ENCODE peak calls at places on chromosome 4, in six cellular contexts. L is thyroid gland, R is esophagus squamous epithelium, P is stomach, D is prostate gland, W is vagina. V is an unnamed sample.

GRCh38 chr4:98516042-98516440 is 142.4 kb downstream of the TSPAN5 start:
- DNase-seq in L (no peak), R (no peak), P (no peak), D (no peak), W (no peak), V (no peak)

GRCh38 chr4:6369511-6369910 is 99.9 kb downstream of the WFS1 start:
- DNase-seq in L (no peak), R (no peak), P (no peak), D (no peak), W (no peak), V (no peak)

GRCh38 chr4:99324978-99325377 is 3.8 kb upstream of the ADH1B start:
- DNase-seq in L (peak), R (no peak), P (peak), D (peak), W (no peak), V (no peak)

GRCh38 chr4:101288365-101289145 is 58.8 kb downstream of the PPP3CA start:
- DNase-seq in L (no peak), R (no peak), P (no peak), D (no peak), W (no peak), V (peak)

GRCh38 chr4:47287735-47288134 is 175.8 kb downstream of the COMMD8 start:
- DNase-seq in L (no peak), R (no peak), P (no peak), D (no peak), W (no peak), V (no peak)

GRCh38 chr4:123505077-123505456 is 108.5 kb downstream of the SPRY1 start:
- DNase-seq in L (no peak), R (no peak), P (peak), D (no peak), W (no peak), V (no peak)

GRCh38 chr4:26192921-26193894 is 127.6 kb upstream of the RBPJ start:
- DNase-seq in L (no peak), R (no peak), P (no peak), D (no peak), W (no peak), V (no peak)

GRCh38 chr4:77393981-77394380 is 211.6 kb upstream of the CXCL13 start:
- DNase-seq in L (no peak), R (no peak), P (no peak), D (no peak), W (no peak), V (no peak)

GRCh38 chr4:57763070-57763469 is 652.9 kb upstream of the IGFBP7 start:
- DNase-seq in L (no peak), R (no peak), P (no peak), D (no peak), W (no peak), V (peak)

GRCh38 chr4:81606796-81607550 is 135.3 kb upstream of the RASGEF1B start:
- DNase-seq in L (no peak), R (no peak), P (no peak), D (no peak), W (no peak), V (no peak)

GRCh38 chr4:69092190-69092589 is 4.1 kb upstream of the UGT2B7 start:
- DNase-seq in L (no peak), R (no peak), P (no peak), D (no peak), W (no peak), V (no peak)

GRCh38 chr4:531076-531475 is 32.1 kb downstream of the PIGG start:
- DNase-seq in L (no peak), R (no peak), P (no peak), D (no peak), W (no peak), V (no peak)

GRCh38 chr4:81635128-81635527 is 163.4 kb upstream of the RASGEF1B start:
- DNase-seq in L (no peak), R (no peak), P (no peak), D (no peak), W (no peak), V (no peak)

GRCh38 chr4:147518086-147518485 is 37.2 kb downstream of the EDNRA start:
- DNase-seq in L (no peak), R (no peak), P (no peak), D (no peak), W (no peak), V (no peak)

GRCh38 chr4:42008011-42008786 is 17.9 kb downstream of the SLC30A9 start:
- DNase-seq in L (no peak), R (no peak), P (no peak), D (no peak), W (no peak), V (no peak)

GRCh38 chr4:55347610-55348228 is 1.7 kb downstream of the SRD5A3 start:
- DNase-seq in L (no peak), R (no peak), P (no peak), D (no peak), W (no peak), V (peak)

GRCh38 chr4:120629546-120629945 is 293.0 kb downstream of the PRDM5 start:
- DNase-seq in L (no peak), R (no peak), P (no peak), D (no peak), W (no peak), V (no peak)

GRCh38 chr4:54439831-54440243 is 210.7 kb downstream of the PDGFRA start:
- DNase-seq in L (peak), R (no peak), P (no peak), D (no peak), W (peak), V (no peak)

GRCh38 chr4:7062816-7063215 is 5.0 kb downstream of the GRPEL1 start:
- DNase-seq in L (no peak), R (no peak), P (no peak), D (no peak), W (no peak), V (no peak)

GRCh38 chr4:106763044-106763443 is 273.1 kb downstream of the DKK2 start:
- DNase-seq in L (no peak), R (no peak), P (no peak), D (no peak), W (peak), V (no peak)

GRCh38 chr4:155540698-155541097 is 126.0 kb upstream of the GUCY1A1 start:
- DNase-seq in L (no peak), R (no peak), P (no peak), D (no peak), W (no peak), V (no peak)

GRCh38 chr4:148776944-148777343 is 334.7 kb upstream of the NR3C2 start:
- DNase-seq in L (peak), R (no peak), P (no peak), D (no peak), W (no peak), V (no peak)

GRCh38 chr4:10584042-10584441 is 100.5 kb downstream of the CLNK start:
- DNase-seq in L (peak), R (no peak), P (peak), D (no peak), W (no peak), V (no peak)

GRCh38 chr4:3442460-3442958 is 741 bp downstream of the HGFAC start:
- DNase-seq in L (no peak), R (no peak), P (no peak), D (no peak), W (no peak), V (no peak)

GRCh38 chr4:141133146-141134006 is at the start of gene RNF150:
- DNase-seq in L (peak), R (peak), P (peak), D (peak), W (peak), V (peak)
- TF ChIP-seq POLR2A in L (no peak), R (no peak), P (no peak), D (no peak), W (no peak), V (no peak)

GRCh38 chr4:38661371-38661770 is 2.6 kb upstream of the KLF3 start:
- DNase-seq in L (no peak), R (no peak), P (no peak), D (no peak), W (no peak), V (no peak)

GRCh38 chr4:38664704-38665401 is 854 bp downstream of the KLF3 start:
- DNase-seq in L (peak), R (no peak), P (peak), D (peak), W (no peak), V (peak)

GRCh38 chr4:38663801-38664703 is at the start of gene KLF3:
- DNase-seq in L (peak), R (peak), P (peak), D (peak), W (peak), V (peak)

GRCh38 chr4:38660838-38661237 is 3.2 kb upstream of the KLF3 start:
- DNase-seq in L (no peak), R (no peak), P (no peak), D (no peak), W (no peak), V (no peak)

GRCh38 chr4:38663021-38663800 is 788 bp upstream of the KLF3 start:
- DNase-seq in L (no peak), R (peak), P (peak), D (no peak), W (no peak), V (peak)
- TF ChIP-seq POLR2A in L (peak), R (peak), P (no peak), D (peak), W (no peak), V (no peak)

GRCh38 chr4:89110986-89111832 is at the start of gene TIGD2:
- DNase-seq in L (peak), R (peak), P (peak), D (peak), W (no peak), V (peak)
- TF ChIP-seq POLR2A in L (peak), R (peak), P (peak), D (peak), W (no peak), V (peak)

GRCh38 chr4:184473265-184473514 is 1.2 kb downstream of the IRF2 start:
- DNase-seq in L (no peak), R (no peak), P (no peak), D (no peak), W (no peak), V (no peak)

GRCh38 chr4:184475096-184475461 is 729 bp upstream of the IRF2 start:
- DNase-seq in L (peak), R (peak), P (peak), D (peak), W (peak), V (peak)

GRCh38 chr4:184472540-184473264 is 1.6 kb downstream of the IRF2 start:
- DNase-seq in L (peak), R (peak), P (peak), D (peak), W (no peak), V (peak)

GRCh38 chr4:184473515-184474260 is 662 bp downstream of the IRF2 start:
- DNase-seq in L (peak), R (no peak), P (peak), D (peak), W (no peak), V (peak)

DNA sequence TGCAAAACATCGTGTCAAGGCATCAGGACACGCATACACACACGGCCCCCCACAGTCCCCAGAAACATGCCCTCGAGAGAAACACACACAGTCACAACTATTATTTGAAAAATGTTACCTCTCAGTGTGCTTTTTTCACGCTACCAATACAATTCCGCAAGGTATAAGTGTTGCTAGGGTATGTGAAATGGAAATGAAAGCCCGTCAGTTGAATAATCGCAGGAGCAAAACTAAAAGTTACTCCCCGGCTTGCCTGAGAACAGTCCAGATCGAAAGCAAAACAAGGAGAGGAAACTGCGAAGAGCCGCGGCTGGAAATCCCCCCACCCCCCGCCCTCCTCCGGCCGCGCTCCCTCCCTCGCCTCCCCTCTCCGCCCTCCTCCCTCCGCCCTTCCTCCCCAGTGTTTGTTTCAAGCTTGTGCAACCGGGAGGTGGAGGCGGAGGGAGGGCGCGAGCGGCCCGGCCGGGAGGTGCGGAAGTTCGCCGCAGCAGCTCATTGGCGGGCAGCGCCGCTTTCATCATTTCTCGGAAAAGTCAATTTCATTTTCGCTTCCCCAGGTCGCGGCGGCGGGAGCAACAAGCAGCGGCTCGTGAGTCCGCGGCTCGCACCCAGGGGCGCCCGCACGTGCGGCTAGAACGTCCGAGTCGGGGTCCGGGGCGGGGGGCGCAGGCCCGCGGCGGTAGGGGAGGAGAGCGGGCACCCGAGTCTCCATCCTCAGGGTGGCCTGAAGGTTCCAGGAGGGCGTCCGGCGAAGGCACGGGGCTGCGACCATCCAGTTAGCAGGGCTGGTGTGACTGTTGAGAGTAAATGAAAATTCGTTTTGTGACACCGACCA is at the start of gene IRF2:
- DNase-seq in L (peak), R (peak), P (peak), D (peak), W (peak), V (peak)
- TF ChIP-seq POLR2A in L (no peak), R (peak), P (peak), D (peak), W (no peak), V (peak)

GRCh38 chr4:95216636-95217035 is 332.1 kb downstream of the UNC5C start:
- DNase-seq in L (no peak), R (no peak), P (no peak), D (no peak), W (no peak), V (no peak)

GRCh38 chr4:95215991-95216605 is 332.7 kb downstream of the UNC5C start:
- DNase-seq in L (no peak), R (no peak), P (no peak), D (no peak), W (no peak), V (no peak)

GRCh38 chr4:95220205-95221175 is 328.3 kb downstream of the UNC5C start:
- DNase-seq in L (no peak), R (no peak), P (no peak), D (no peak), W (no peak), V (no peak)

GRCh38 chr4:95217197-95217596 is 331.6 kb downstream of the UNC5C start:
- DNase-seq in L (no peak), R (no peak), P (no peak), D (no peak), W (no peak), V (no peak)

DNA sequence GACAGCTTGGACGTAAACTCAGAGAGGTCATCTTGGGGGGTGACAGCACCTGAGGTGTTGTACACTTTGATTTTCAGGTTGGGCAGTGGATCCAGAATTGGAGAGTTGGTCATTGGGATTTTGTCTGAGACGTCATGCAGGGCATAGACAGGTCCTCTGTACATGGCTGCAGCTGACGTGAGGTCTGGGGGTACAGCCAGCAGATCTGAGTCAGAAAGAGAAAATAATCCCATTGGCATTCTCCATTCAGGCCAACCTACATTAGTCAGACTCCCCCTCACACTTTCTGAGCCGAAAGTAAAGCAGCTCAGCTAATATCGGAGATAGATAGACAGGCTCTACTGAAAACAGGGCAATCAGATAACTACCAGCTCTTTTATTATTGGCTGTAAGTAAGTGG is 329.7 kb downstream of the UNC5C start:
- DNase-seq in L (no peak), R (no peak), P (no peak), D (no peak), W (no peak), V (no peak)
- TF ChIP-seq POLR2A in L (no peak), R (no peak), P (no peak), D (no peak), W (no peak), V (no peak)

V was measured in erythroblast.